ENCODE peak calls at places on chromosomes 5 and 9, in eight cellular contexts. M is A673; R is SJSA1; X is CD8-positive, alpha-beta memory T cell; A is PC-3; K is lung; U is heart right ventricle; E is dorsolateral prefrontal cortex. Z is an unnamed sample.

GRCh38 chr5:1729641-1730486 is 69.8 kb downstream of the MRPL36 start:
- DNase-seq in M (no peak), R (no peak), X (no peak), A (no peak), K (no peak), U (no peak), E (no peak), Z (no peak)

GRCh38 chr9:98287383-98287782 is 31.9 kb upstream of the TBC1D2 start:
- DNase-seq in M (peak; percentile 23), R (no peak), X (no peak), A (no peak), K (no peak), U (no peak), E (no peak), Z (no peak)

GRCh38 chr5:64923151-64923685 is 154.5 kb downstream of the CWC27 start:
- DNase-seq in M (no peak), R (no peak), X (no peak), A (no peak), K (no peak), U (no peak), E (no peak), Z (peak; percentile 44)

GRCh38 chr9:136995370-136995769 is 998 bp downstream of the CLIC3 start:
- DNase-seq in M (no peak), R (no peak), X (no peak), A (no peak), K (no peak), U (no peak), E (no peak), Z (no peak)

GRCh38 chr5:172414618-172415599 is 39.4 kb downstream of the SH3PXD2B start:
- DNase-seq in M (peak; percentile 29), R (no peak), X (no peak), A (peak; percentile 58), K (no peak), U (no peak), E (no peak), Z (no peak)

GRCh38 chr5:135153661-135154060 is 119.6 kb upstream of the PITX1 start:
- DNase-seq in M (no peak), R (no peak), X (no peak), A (peak; percentile 23), K (no peak), U (no peak), E (no peak), Z (no peak)

GRCh38 chr5:176155882-176156497 is 82.2 kb upstream of the SIMC1 start:
- DNase-seq in M (no peak), R (no peak), X (no peak), A (peak; percentile 45), K (no peak), U (no peak), E (no peak), Z (no peak)

GRCh38 chr5:77638763-77639451 is 394 bp upstream of the OTP start:
- DNase-seq in M (no peak), R (no peak), X (no peak), A (no peak), K (no peak), U (no peak), E (no peak), Z (no peak)

GRCh38 chr5:96432245-96433065 is 593 bp downstream of the PCSK1 start:
- DNase-seq in M (peak; percentile 69), R (peak; percentile 7), X (no peak), A (no peak), K (no peak), U (no peak), E (peak; percentile 62), Z (no peak)

GRCh38 chr9:110257097-110257955 is 1.0 kb upstream of the TXN start:
- DNase-seq in M (peak; percentile 18), R (no peak), X (no peak), A (no peak), K (no peak), U (peak; percentile 27), E (peak; percentile 45), Z (no peak)

GRCh38 chr5:6161257-6161656 is 217.1 kb downstream of the MED10 start:
- DNase-seq in M (no peak), R (no peak), X (no peak), A (peak; percentile 36), K (no peak), U (no peak), E (no peak), Z (no peak)

GRCh38 chr5:179143446-179143845 is 83.3 kb downstream of the ZNF354C start:
- DNase-seq in M (no peak), R (no peak), X (no peak), A (no peak), K (no peak), U (no peak), E (no peak), Z (no peak)

GRCh38 chr5:82405618-82406199 is 127.6 kb upstream of the RPS23 start:
- DNase-seq in M (no peak), R (peak; percentile 91), X (no peak), A (peak; percentile 97), K (peak; percentile 52), U (no peak), E (no peak), Z (peak; percentile 95)
- H3K27ac ChIP-seq in M (no peak overlapping the region), R (peak overlapping the region; percentile 99), X (no peak overlapping the region), A (peak overlapping the region; percentile 98), K (peak overlapping the region; percentile 74), U (peak overlapping the region; percentile 17), E (no peak overlapping the region), Z (peak overlapping the region; percentile 92)

GRCh38 chr5:93591323-93591945 is 8.4 kb downstream of the NR2F1 start:
- DNase-seq in M (no peak), R (no peak), X (no peak), A (no peak), K (no peak), U (no peak), E (no peak), Z (no peak)
- H3K27me3 ChIP-seq in M (peaks cover 3% of the 10 kb centered on the region), R (no peaks in the 10 kb centered on the region), X (peaks cover 53% of the 10 kb centered on the region), A (no peaks in the 10 kb centered on the region), K (no peaks in the 10 kb centered on the region), U (peaks cover 100% of the 10 kb centered on the region), E (no peaks in the 10 kb centered on the region), Z (no peaks in the 10 kb centered on the region)

GRCh38 chr5:142506756-142507155 is 179.1 kb downstream of the FGF1 start:
- DNase-seq in M (no peak), R (peak; percentile 37), X (no peak), A (no peak), K (no peak), U (peak; percentile 13), E (no peak), Z (no peak)

GRCh38 chr5:142507528-142507927 is 178.4 kb downstream of the FGF1 start:
- DNase-seq in M (no peak), R (no peak), X (no peak), A (no peak), K (no peak), U (no peak), E (no peak), Z (no peak)

GRCh38 chr5:142508027-142508426 is 177.9 kb downstream of the FGF1 start:
- DNase-seq in M (no peak), R (no peak), X (no peak), A (no peak), K (peak; percentile 31), U (no peak), E (no peak), Z (no peak)

GRCh38 chr5:142511318-142511717 is 174.6 kb downstream of the FGF1 start:
- DNase-seq in M (no peak), R (no peak), X (no peak), A (no peak), K (no peak), U (no peak), E (no peak), Z (no peak)

DNA sequence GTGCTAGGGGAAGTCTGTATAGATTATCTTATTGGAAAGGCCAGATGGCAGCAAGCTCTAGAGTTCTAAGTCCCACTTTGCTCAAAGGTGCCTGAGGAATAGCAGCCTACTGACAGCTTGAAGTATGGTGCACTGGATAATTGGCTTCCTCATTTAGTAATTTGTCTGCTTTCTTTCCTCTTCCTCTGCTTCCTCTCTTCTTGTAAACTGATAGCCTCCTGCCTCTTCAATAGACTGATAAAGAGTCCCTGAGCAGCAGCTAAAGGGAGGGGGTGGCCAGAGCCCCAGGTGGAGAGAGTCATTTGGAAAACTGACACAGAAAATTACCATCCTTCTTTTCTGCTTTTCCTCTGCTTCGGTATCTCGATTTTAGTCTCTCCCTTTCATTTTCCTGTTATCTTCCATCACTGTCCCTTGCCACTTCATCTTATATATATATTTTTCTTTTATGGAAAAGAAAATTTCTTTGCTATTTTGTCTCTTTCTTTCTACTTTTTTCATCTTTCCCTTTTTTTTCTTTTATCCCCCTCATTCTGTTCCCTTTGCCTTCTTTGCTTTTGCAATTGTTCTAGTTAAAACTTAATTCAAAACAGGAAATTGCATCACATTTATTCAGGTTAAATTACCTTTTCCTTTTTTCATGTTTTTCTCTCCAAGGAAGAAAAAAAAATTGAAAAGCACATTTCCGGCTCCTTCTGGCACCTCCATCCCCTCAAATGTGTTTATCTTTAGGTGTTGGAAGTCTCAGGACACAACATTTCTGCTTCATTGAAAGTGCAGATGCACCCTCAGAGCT is 177.1 kb downstream of the FGF1 start:
- DNase-seq in M (peak; percentile 29), R (no peak), X (no peak), A (no peak), K (no peak), U (no peak), E (no peak), Z (no peak)
- H3K27ac ChIP-seq in M (no peak overlapping the region), R (no peak overlapping the region), X (no peak overlapping the region), A (no peak overlapping the region), K (peak overlapping the region; percentile 61), U (peak overlapping the region; percentile 41), E (no peak overlapping the region), Z (no peak overlapping the region)

GRCh38 chr5:140827704-140828401 is at the start of gene PCDHA6:
- DNase-seq in M (peak; percentile 70), R (no peak), X (no peak), A (no peak), K (no peak), U (no peak), E (no peak), Z (no peak)

GRCh38 chr5:140822281-140822629 is 842 bp downstream of the PCDHA5 start:
- DNase-seq in M (no peak), R (no peak), X (no peak), A (no peak), K (no peak), U (no peak), E (no peak), Z (no peak)

GRCh38 chr5:140828402-140828737 is 610 bp downstream of the PCDHA6 start:
- DNase-seq in M (peak; percentile 73), R (no peak), X (no peak), A (no peak), K (no peak), U (no peak), E (no peak), Z (no peak)

GRCh38 chr5:140821375-140822280 is at the start of gene PCDHA5:
- DNase-seq in M (peak; percentile 76), R (no peak), X (no peak), A (peak; percentile 83), K (no peak), U (no peak), E (no peak), Z (no peak)

GRCh38 chr5:140823475-140823874 is 2.1 kb downstream of the PCDHA5 start:
- DNase-seq in M (no peak), R (no peak), X (no peak), A (no peak), K (no peak), U (no peak), E (no peak), Z (no peak)
- H3K27me3 ChIP-seq in M (no peaks in the 10 kb centered on the region), R (no peaks in the 10 kb centered on the region), X (no peaks in the 10 kb centered on the region), A (no peaks in the 10 kb centered on the region), K (peaks cover 4% of the 10 kb centered on the region), U (peaks cover 38% of the 10 kb centered on the region), E (peaks cover 6% of the 10 kb centered on the region), Z (no peaks in the 10 kb centered on the region)

GRCh38 chr5:59620535-59621212 is 272.9 kb downstream of the PDE4D start:
- DNase-seq in M (no peak), R (no peak), X (no peak), A (no peak), K (no peak), U (no peak), E (no peak), Z (no peak)
- H3K27ac ChIP-seq in M (no peak overlapping the region), R (no peak overlapping the region), X (no peak overlapping the region), A (no peak overlapping the region), K (no peak overlapping the region), U (no peak overlapping the region), E (no peak overlapping the region), Z (no peak overlapping the region)

Z was measured in AG04450.